ENCODE peak calls at places on chromosomes 4 and X, in seven cellular contexts. R, X, K, I, L, U and G are unnamed samples.

GRCh38 chr4:28827866-28828265 is 1892.3 kb upstream of the PCDH7 start:
- DNase-seq in R (no peak), X (no peak), K (no peak), I (no peak), L (no peak), U (no peak), G (no peak)

GRCh38 chr4:136650541-136651277 is 881.6 kb downstream of the PCDH18 start:
- DNase-seq in R (no peak), X (peak), K (peak), I (peak), L (no peak), U (no peak), G (peak)

GRCh38 chr4:126144838-126145237 is 830.1 kb downstream of the FAT4 start:
- DNase-seq in R (no peak), X (no peak), K (peak), I (no peak), L (no peak), U (no peak), G (no peak)

GRCh38 chr4:76804060-76804459 is 93.9 kb downstream of the SOWAHB start:
- DNase-seq in R (no peak), X (no peak), K (no peak), I (no peak), L (no peak), U (no peak), G (peak)

GRCh38 chr4:85774000-85774399 is 299.1 kb downstream of the ARHGAP24 start:
- DNase-seq in R (no peak), X (no peak), K (peak), I (no peak), L (no peak), U (no peak), G (no peak)

GRCh38 chr4:78168029-78168428 is 110.9 kb downstream of the FRAS1 start:
- DNase-seq in R (no peak), X (no peak), K (no peak), I (no peak), L (no peak), U (no peak), G (no peak)

GRCh38 chrX:20361890-20362262 is 95.2 kb upstream of the RPS6KA3 start:
- DNase-seq in R (no peak), X (no peak), K (peak), I (no peak), L (peak), U (no peak), G (peak)

GRCh38 chrX:28189011-28189410 is 207.8 kb upstream of the DCAF8L1 start:
- DNase-seq in R (peak), X (peak), K (peak), I (no peak), L (peak), U (no peak), G (peak)

GRCh38 chr4:38529189-38530115 is 134.5 kb upstream of the KLF3 start:
- DNase-seq in R (no peak), X (no peak), K (peak), I (peak), L (no peak), U (no peak), G (no peak)

GRCh38 chrX:103883533-103883932 is 51.5 kb upstream of the RAB9B start:
- DNase-seq in R (no peak), X (no peak), K (no peak), I (no peak), L (no peak), U (no peak), G (peak)

GRCh38 chr4:69828828-69829227 is 31.1 kb downstream of the SULT1E1 start:
- DNase-seq in R (no peak), X (no peak), K (no peak), I (no peak), L (no peak), U (no peak), G (peak)

GRCh38 chr4:96566755-96567154 is 726.9 kb downstream of the PDHA2 start:
- DNase-seq in R (no peak), X (no peak), K (no peak), I (no peak), L (no peak), U (no peak), G (no peak)

GRCh38 chr4:181968371-181968770 is 274.8 kb upstream of the TENM3 start:
- DNase-seq in R (peak), X (peak), K (peak), I (no peak), L (no peak), U (no peak), G (peak)

GRCh38 chrX:150683536-150684146 is 9.6 kb upstream of the MTMR1 start:
- DNase-seq in R (no peak), X (peak), K (no peak), I (no peak), L (peak), U (no peak), G (peak)

GRCh38 chrX:124086411-124086810 is 124.9 kb downstream of the STAG2 start:
- DNase-seq in R (no peak), X (no peak), K (no peak), I (no peak), L (no peak), U (no peak), G (no peak)

GRCh38 chr4:151627491-151627890 is 133.3 kb downstream of the GATB start:
- DNase-seq in R (no peak), X (peak), K (peak), I (no peak), L (no peak), U (no peak), G (peak)

GRCh38 chr4:115119804-115120352 is 6.5 kb upstream of the NDST4 start:
- DNase-seq in R (no peak), X (no peak), K (no peak), I (no peak), L (no peak), U (no peak), G (no peak)

GRCh38 chrX:47217121-47217851 is 1.2 kb upstream of the CDK16 start:
- DNase-seq in R (peak), X (peak), K (peak), I (peak), L (peak), U (peak), G (peak)

GRCh38 chrX:136662104-136662503 is 14.1 kb downstream of the CD40LG start:
- DNase-seq in R (no peak), X (no peak), K (no peak), I (no peak), L (no peak), U (no peak), G (no peak)

GRCh38 chr4:124803641-124804040 is 91.1 kb upstream of the ANKRD50 start:
- DNase-seq in R (peak), X (peak), K (peak), I (no peak), L (no peak), U (no peak), G (peak)

GRCh38 chr4:121307441-121308327 is 73.1 kb downstream of the QRFPR start:
- DNase-seq in R (peak), X (peak), K (peak), I (no peak), L (peak), U (no peak), G (peak)

DNA sequence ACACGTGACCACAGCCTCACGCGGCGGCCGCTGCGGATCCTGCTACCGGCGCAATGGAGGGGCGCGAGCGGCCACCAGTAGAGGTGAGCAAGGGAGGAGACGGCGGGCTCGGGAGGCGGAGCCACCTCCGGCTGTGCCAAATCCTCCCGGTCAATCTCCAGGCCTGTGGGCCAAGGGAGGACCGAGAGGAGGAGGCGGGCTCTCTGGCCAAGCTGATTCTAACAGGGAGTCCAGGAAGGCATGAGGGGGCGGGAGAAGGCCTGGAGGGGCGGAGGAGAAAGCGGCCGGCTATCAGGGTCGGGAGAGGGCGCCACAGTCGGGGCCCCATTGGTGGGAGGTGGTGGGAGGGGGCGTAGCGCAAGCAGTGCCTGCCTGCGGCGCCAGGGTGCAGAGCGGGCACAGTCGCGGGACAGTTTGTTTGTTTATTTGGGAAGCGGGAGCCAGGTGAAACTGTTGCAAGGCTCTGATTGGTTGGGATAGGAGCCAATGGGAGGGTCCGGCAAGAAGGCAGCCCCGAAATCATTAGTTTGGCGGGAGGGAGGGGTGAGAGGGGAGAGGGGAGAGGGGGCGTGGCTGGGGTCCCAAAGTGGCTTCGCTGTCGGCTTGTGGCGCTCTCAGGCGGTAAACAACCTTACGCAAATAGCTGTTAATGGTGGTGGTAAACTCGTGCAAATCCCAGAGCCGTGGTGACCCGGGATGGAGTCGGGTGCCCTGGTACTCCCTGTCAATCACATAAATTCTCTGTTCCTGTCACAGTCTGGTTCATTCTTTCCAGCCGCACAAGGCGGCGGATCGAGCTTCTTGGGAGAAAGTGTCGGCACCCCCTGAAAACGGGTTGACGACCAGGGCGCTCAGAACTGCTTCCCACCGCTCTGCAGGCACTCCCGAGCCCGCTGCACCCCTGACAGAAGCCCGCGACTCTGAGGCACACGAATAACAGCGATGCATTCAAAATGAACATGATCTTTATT is at the start of gene IRS4:
- DNase-seq in R (no peak), X (peak), K (peak), I (peak), L (no peak), U (no peak), G (peak)
- TF ChIP-seq CTCF in R (no peak), X (no peak), K (no peak), I (no peak), L (no peak), U (no peak), G (no peak)

DNA sequence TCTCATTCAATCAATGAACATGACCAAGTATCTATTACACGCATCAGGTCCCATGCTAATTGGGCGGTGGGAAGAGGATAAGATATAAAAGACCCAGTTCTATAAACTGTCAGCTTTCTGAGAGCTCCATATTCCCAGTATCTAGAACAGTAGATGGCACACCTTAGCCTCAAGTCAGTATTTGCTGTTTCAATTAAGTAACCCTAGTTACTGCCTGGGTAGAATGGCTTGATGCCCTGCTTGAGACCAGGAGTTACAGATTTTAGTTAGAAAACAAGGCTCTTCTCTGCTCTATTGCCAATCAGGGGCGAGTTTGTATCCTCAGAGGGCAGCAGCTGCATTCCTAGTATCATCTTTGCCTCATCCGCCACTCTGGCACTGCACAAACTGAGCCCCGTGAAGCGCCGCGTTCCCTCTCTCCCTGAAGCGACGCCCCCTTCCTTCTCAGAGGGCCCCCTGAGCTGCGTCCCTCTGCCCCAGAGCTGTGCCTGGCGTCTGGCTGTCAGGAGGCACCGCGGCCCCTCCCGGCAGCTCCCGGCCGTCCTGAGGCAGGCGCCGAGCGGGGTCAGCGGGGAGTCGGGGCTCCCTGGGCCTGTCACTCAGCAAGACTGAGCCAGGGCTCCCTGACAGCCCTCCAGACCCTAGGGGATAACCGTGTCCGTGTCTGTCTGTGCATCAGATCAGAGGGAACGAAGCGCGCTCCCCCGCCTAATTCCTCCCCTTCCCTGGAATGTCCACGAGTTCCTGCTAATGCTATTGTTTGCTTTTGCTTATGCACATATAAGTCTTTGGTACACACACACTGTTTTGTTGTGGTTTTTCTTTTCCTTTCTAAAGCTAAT is 212.4 kb upstream of the TTC29 start:
- DNase-seq in R (no peak), X (no peak), K (peak), I (no peak), L (peak), U (no peak), G (peak)
- H3K4me3 ChIP-seq in R (peak), X (peak), K (peak), I (peak), L (peak), U (peak), G (peak)

GRCh38 chr4:26491449-26492170 is 1.3 kb upstream of the CCKAR start:
- DNase-seq in R (no peak), X (no peak), K (no peak), I (no peak), L (no peak), U (no peak), G (no peak)
- TF ChIP-seq CTCF in R (no peak), X (no peak), K (no peak), I (no peak), L (no peak), U (no peak), G (no peak)

DNA sequence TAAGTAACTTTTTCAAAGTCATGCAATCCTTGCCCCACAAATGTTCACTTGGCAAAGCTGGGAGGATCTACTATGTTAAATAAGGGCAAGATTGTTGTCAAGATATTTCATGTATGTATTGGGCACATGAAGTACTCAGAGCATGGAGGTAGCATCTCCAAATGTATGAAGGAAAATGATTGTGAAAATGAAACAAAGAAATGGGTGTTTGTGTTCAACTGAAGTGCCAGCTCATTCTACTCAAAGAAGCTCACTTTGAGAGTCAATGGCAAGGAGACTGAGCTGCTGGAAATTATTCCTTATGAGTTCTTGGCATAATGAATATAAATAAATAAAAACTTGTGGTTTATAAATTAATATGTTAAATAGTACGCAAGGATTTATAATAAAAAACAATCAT is 124.5 kb upstream of the ARSJ start:
- DNase-seq in R (no peak), X (no peak), K (no peak), I (no peak), L (no peak), U (no peak), G (no peak)
- H3K4me3 ChIP-seq in R (no peak), X (no peak), K (no peak), I (no peak), L (no peak), U (no peak), G (no peak)

GRCh38 chr4:177494791-177495190 is 52.6 kb upstream of the AGA start:
- DNase-seq in R (no peak), X (no peak), K (no peak), I (no peak), L (no peak), U (no peak), G (peak)

GRCh38 chr4:177505171-177505615 is 63.0 kb upstream of the AGA start:
- DNase-seq in R (no peak), X (no peak), K (peak), I (no peak), L (no peak), U (no peak), G (no peak)

GRCh38 chr4:177499537-177499936 is 57.3 kb upstream of the AGA start:
- DNase-seq in R (no peak), X (no peak), K (no peak), I (no peak), L (no peak), U (no peak), G (no peak)
- TF ChIP-seq CTCF in R (no peak), X (no peak), K (no peak), I (no peak), L (no peak), U (no peak), G (no peak)

GRCh38 chr4:86960557-86960959 is 25.7 kb downstream of the AFF1 start:
- DNase-seq in R (no peak), X (no peak), K (no peak), I (no peak), L (no peak), U (no peak), G (no peak)

GRCh38 chr4:86963697-86964096 is 28.9 kb downstream of the AFF1 start:
- DNase-seq in R (peak), X (peak), K (peak), I (no peak), L (no peak), U (no peak), G (peak)

GRCh38 chr4:86959588-86960500 is 25.0 kb downstream of the AFF1 start:
- DNase-seq in R (no peak), X (no peak), K (no peak), I (no peak), L (no peak), U (no peak), G (no peak)

GRCh38 chr4:86961103-86961502 is 26.3 kb downstream of the AFF1 start:
- DNase-seq in R (no peak), X (no peak), K (no peak), I (no peak), L (no peak), U (no peak), G (no peak)

GRCh38 chr4:86961605-86962295 is 26.9 kb downstream of the AFF1 start:
- DNase-seq in R (no peak), X (no peak), K (no peak), I (no peak), L (no peak), U (no peak), G (no peak)
- H3K4me3 ChIP-seq in R (no peak), X (no peak), K (no peak), I (no peak), L (no peak), U (no peak), G (no peak)